ENCODE peak calls at places on chromosomes 7 and 10, in four cellular contexts. V is COR-L47, W is endothelial cell, E is brain microvascular endothelial cell. M is an unnamed sample.

GRCh38 chr7:115910541-115911164 is 119.9 kb downstream of the TFEC start:
- DNase-seq in V (peak; percentile 24), W (no peak), E (no peak), M (no peak)

GRCh38 chr7:108450160-108450559 is 6.1 kb downstream of the NRCAM start:
- DNase-seq in V (no peak), W (no peak), E (no peak), M (no peak)

GRCh38 chr7:134908289-134908688 is 78.0 kb upstream of the AGBL3 start:
- DNase-seq in V (no peak), W (no peak), E (no peak), M (no peak)

GRCh38 chr10:10128387-10128786 is 889.3 kb upstream of the CELF2 start:
- DNase-seq in V (no peak), W (no peak), E (no peak), M (no peak)

GRCh38 chr10:70678757-70679489 is 6.6 kb downstream of the ADAMTS14 start:
- DNase-seq in V (no peak), W (no peak), E (no peak), M (no peak)

GRCh38 chr10:128211064-128211504 is 84.9 kb upstream of the MKI67 start:
- DNase-seq in V (no peak), W (no peak), E (no peak), M (no peak)

GRCh38 chr7:44263342-44264082 is 61.9 kb downstream of the CAMK2B start:
- DNase-seq in V (no peak), W (no peak), E (no peak), M (no peak)

GRCh38 chr7:70894799-70895198 is 237.1 kb upstream of the GALNT17 start:
- DNase-seq in V (no peak), W (no peak), E (no peak), M (no peak)

GRCh38 chr10:88991161-88991899 is 732 bp downstream of the FAS start:
- DNase-seq in V (no peak), W (peak; percentile 47), E (peak; percentile 66), M (peak; percentile 73)

GRCh38 chr7:138711007-138711406 is 9.8 kb upstream of the SVOPL start:
- DNase-seq in V (no peak), W (no peak), E (no peak), M (no peak)

GRCh38 chr10:12981570-12981969 is 19.9 kb downstream of the CCDC3 start:
- DNase-seq in V (no peak), W (no peak), E (peak; percentile 70), M (no peak)

GRCh38 chr7:32680259-32681173 is 185.2 kb downstream of the AVL9 start:
- DNase-seq in V (no peak), W (no peak), E (peak; percentile 22), M (peak; percentile 61)

GRCh38 chr7:98555403-98555802 is 61.7 kb upstream of the NPTX2 start:
- DNase-seq in V (no peak), W (no peak), E (no peak), M (no peak)

GRCh38 chr7:88546808-88547207 is 212.7 kb upstream of the ZNF804B start:
- DNase-seq in V (no peak), W (peak; percentile 58), E (peak; percentile 16), M (no peak)

GRCh38 chr10:122419890-122420623 is 34.4 kb upstream of the ARMS2 start:
- DNase-seq in V (no peak), W (no peak), E (peak; percentile 22), M (no peak)

GRCh38 chr10:58237014-58237830 is 30.5 kb downstream of the IPMK start:
- DNase-seq in V (no peak), W (no peak), E (peak; percentile 87), M (no peak)

GRCh38 chr10:127919418-127920191 is 12.7 kb downstream of the PTPRE start:
- DNase-seq in V (no peak), W (no peak), E (peak; percentile 75), M (no peak)

GRCh38 chr10:71582019-71582418 is 137.6 kb downstream of the C10orf105 start:
- DNase-seq in V (no peak), W (peak; percentile 72), E (peak; percentile 51), M (no peak)

GRCh38 chr7:25496394-25497103 is 268.3 kb upstream of the NPVF start:
- DNase-seq in V (no peak), W (no peak), E (no peak), M (no peak)

GRCh38 chr10:60446855-60447254 is 57.2 kb upstream of the ANK3 start:
- DNase-seq in V (no peak), W (no peak), E (no peak), M (no peak)

GRCh38 chr10:66591865-66592264 is 334.0 kb upstream of the LRRTM3 start:
- DNase-seq in V (no peak), W (no peak), E (no peak), M (no peak)

GRCh38 chr7:101553018-101553770 is 75.9 kb downstream of the MYL10 start:
- DNase-seq in V (no peak), W (no peak), E (no peak), M (no peak)

M was measured in RWPE2.